ENCODE peak calls at places on chromosomes 3 and 15, in eight cellular contexts. A is GM23338, M is transverse colon, O is GM12892, E is upper lobe of left lung, H is HCT116, P is GM12891, I is breast epithelium. K is an unnamed sample.

GRCh38 chr15:97652700-97653167 is 307.8 kb upstream of the ARRDC4 start:
- DNase-seq in A (peak; percentile 71), M (peak; percentile 18), O (no peak), E (no peak), H (no peak), P (no peak), I (no peak), K (peak; percentile 9)

GRCh38 chr3:185976977-185977678 is 39.3 kb upstream of the TRA2B start:
- DNase-seq in A (peak; percentile 87), M (peak; percentile 81), O (peak; percentile 39), E (peak; percentile 82), H (peak; percentile 57), P (peak; percentile 55), I (peak; percentile 73), K (peak; percentile 37)

GRCh38 chr15:81221449-81221848 is 24.8 kb downstream of the IL16 start:
- DNase-seq in A (no peak), M (no peak), O (no peak), E (no peak), H (no peak), P (no peak), I (no peak), K (no peak)

GRCh38 chr15:52857937-52858336 is 67.8 kb upstream of the ONECUT1 start:
- DNase-seq in A (peak; percentile 15), M (no peak), O (no peak), E (no peak), H (no peak), P (no peak), I (no peak), K (no peak)

GRCh38 chr3:43726511-43726910 is 35.8 kb downstream of the ABHD5 start:
- DNase-seq in A (no peak), M (no peak), O (no peak), E (no peak), H (no peak), P (no peak), I (no peak), K (no peak)

GRCh38 chr3:43872901-43873300 is 182.2 kb downstream of the ABHD5 start:
- DNase-seq in A (no peak), M (no peak), O (no peak), E (no peak), H (no peak), P (no peak), I (no peak), K (no peak)

GRCh38 chr15:41899854-41900442 is 6.1 kb upstream of the SPTBN5 start:
- DNase-seq in A (no peak), M (no peak), O (no peak), E (no peak), H (no peak), P (no peak), I (no peak), K (no peak)

GRCh38 chr3:22016197-22016596 is 265.2 kb upstream of the ZNF385D start:
- DNase-seq in A (no peak), M (no peak), O (no peak), E (no peak), H (no peak), P (no peak), I (no peak), K (no peak)

GRCh38 chr3:56048946-56049345 is 419.3 kb downstream of the ERC2 start:
- DNase-seq in A (no peak), M (no peak), O (no peak), E (no peak), H (no peak), P (no peak), I (no peak), K (no peak)

GRCh38 chr3:135491478-135491877 is 474.1 kb upstream of the PPP2R3A start:
- DNase-seq in A (no peak), M (no peak), O (no peak), E (no peak), H (no peak), P (no peak), I (no peak), K (no peak)

GRCh38 chr3:7709383-7710082 is 792.1 kb upstream of the LMCD1 start:
- DNase-seq in A (no peak), M (no peak), O (no peak), E (no peak), H (peak; percentile 7), P (no peak), I (no peak), K (no peak)

GRCh38 chr3:76699846-76700245 is 340.1 kb upstream of the ROBO2 start:
- DNase-seq in A (peak; percentile 25), M (no peak), O (no peak), E (no peak), H (no peak), P (no peak), I (no peak), K (no peak)

GRCh38 chr3:23113455-23114171 is 89.5 kb upstream of the UBE2E2 start:
- DNase-seq in A (no peak), M (no peak), O (no peak), E (no peak), H (no peak), P (no peak), I (no peak), K (peak; percentile 34)

GRCh38 chr3:33975463-33975862 is 177.0 kb downstream of the PDCD6IP start:
- DNase-seq in A (no peak), M (no peak), O (no peak), E (no peak), H (no peak), P (no peak), I (no peak), K (no peak)
- TF ChIP-seq POLR2AphosphoS5 in A (no peak), M (no peak), O (no peak), E (no peak), H (no peak), P (no peak), I (no peak), K (no peak)

GRCh38 chr15:69597061-69597592 is 144.5 kb downstream of the RPLP1 start:
- DNase-seq in A (no peak), M (no peak), O (no peak), E (peak; percentile 5), H (no peak), P (no peak), I (no peak), K (no peak)

GRCh38 chr15:69593981-69594966 is 141.7 kb downstream of the RPLP1 start:
- DNase-seq in A (no peak), M (peak; percentile 90), O (no peak), E (peak; percentile 92), H (no peak), P (no peak), I (peak; percentile 90), K (peak; percentile 57)

GRCh38 chr15:69593488-69593887 is 140.9 kb downstream of the RPLP1 start:
- DNase-seq in A (peak; percentile 23), M (no peak), O (no peak), E (no peak), H (no peak), P (no peak), I (no peak), K (no peak)

GRCh38 chr15:69592954-69593353 is 140.3 kb downstream of the RPLP1 start:
- DNase-seq in A (no peak), M (no peak), O (no peak), E (no peak), H (no peak), P (no peak), I (no peak), K (no peak)

DNA sequence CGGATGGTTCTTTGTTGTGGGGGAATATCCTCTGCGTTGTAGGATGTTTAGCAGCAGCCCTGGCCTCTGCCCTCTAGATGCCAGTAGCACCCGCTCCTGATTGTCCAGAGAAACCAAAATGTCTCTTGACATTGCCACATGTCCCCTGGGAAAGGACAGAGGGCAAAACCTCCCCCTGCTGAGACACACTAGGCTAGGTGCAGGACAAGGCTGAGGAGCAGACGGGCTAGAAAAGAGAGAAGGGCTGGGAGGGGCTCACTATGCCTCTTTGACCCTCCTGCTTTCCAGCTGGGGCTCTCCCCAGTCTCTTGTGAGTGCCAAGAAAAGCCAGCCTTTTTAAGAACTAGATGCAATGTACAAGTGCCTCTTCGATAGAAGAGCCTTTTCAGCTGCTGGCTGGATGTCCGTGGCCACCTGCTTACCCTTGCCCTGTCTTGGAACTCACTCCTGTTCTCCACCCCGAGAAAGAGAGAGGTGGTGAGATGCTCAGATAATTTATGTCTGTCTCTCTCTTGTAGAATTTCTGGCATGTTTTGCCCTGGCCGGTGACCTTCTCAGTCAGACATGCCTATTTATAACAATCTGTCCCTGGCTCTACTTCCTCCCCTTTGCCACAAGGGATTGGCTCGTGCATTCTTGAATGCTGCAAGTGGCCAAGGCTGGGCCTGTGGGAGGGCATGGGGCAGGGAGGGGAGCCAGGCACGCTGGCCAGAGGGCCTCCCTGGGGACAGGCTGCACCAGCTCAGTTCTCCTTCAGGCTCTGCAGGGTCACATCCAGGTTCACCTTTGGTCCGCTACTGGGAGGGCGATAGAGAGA is 142.6 kb downstream of the RPLP1 start:
- DNase-seq in A (no peak), M (peak; percentile 15), O (no peak), E (peak; percentile 71), H (no peak), P (no peak), I (no peak), K (no peak)
- TF ChIP-seq POLR2AphosphoS5 in A (no peak), M (no peak), O (no peak), E (no peak), H (no peak), P (no peak), I (no peak), K (no peak)

DNA sequence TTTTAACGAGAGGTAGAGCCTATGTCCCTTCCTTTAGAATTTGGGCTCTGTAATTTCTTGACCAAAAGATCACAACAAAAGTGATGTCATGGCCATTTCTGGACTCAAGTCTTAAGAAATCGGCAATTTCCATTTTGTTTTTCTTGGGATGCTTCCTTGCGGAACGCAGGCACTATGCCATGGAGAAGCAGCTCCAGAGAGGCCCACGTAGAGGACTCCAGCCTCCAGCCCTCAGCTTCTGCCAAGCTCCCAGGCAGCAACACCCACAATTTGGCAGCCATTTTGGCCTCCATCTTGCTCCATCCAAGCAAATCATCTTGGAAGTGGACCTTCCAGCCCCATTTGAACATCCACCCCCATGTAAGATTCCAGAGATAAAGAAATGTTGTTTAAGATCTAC is 6.0 kb upstream of the GPD1L start:
- DNase-seq in A (no peak), M (no peak), O (no peak), E (no peak), H (no peak), P (no peak), I (no peak), K (no peak)
- TF ChIP-seq POLR2AphosphoS5 in A (no peak), M (no peak), O (no peak), E (no peak), H (no peak), P (no peak), I (no peak), K (no peak)

DNA sequence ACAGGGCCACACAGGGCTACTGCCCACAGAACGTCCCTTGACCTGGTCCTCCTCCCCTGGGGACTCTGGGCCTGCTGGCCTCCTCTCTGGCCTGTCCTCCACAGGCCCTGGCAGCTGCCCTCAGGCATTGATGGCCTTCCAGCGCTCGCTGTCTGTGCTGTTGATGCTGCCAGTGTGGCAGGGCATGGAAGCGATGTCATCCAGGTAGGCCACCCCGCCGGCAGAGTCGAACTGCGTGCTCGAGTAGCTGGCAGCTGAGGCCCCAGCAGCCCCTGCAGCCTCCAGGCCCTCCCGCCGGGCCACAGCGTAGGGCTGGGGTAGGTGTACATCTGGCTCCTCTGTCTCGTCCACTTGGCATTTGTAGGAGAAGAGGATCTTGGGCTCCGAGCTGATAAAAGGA is 17.1 kb downstream of the TPRA1 start:
- DNase-seq in A (no peak), M (no peak), O (no peak), E (no peak), H (no peak), P (no peak), I (no peak), K (no peak)
- TF ChIP-seq POLR2AphosphoS5 in A (no peak), M (no peak), O (no peak), E (no peak), H (no peak), P (no peak), I (no peak), K (no peak)